ENCODE peak calls at places on chromosomes 6 and 20, in ten cellular contexts. J is fibroblast of the conjunctiva; X is ACHN; Z is PC-9; A is H9; O is nucleus accumbens; P is HFFc6; M is stimulated activated CD8-positive, alpha-beta memory T cell treated with anti-CD3 and anti-CD28 coated beads, Interleukin-2, amount 100 ng/mL, for 48 hours; E is activated naive CD4-positive, alpha-beta T cell treated with Interleukin-2 at 50 U/mL for 16 hours; R is cardiac fibroblast. D is an unnamed sample.

GRCh38 chr20:48444249-48444648 is 383.6 kb downstream of the PREX1 start:
- DNase-seq in J (no peak), X (no peak), Z (no peak), A (no peak), O (no peak), P (no peak), M (no peak), E (no peak), R (no peak), D (no peak)

GRCh38 chr6:109332748-109333147 is 49.5 kb downstream of the CD164 start:
- DNase-seq in J (no peak), X (no peak), Z (no peak), A (no peak), O (no peak), P (no peak), M (no peak), E (no peak), R (no peak), D (no peak)

GRCh38 chr6:135083992-135084915 is 29.6 kb upstream of the HBS1L start:
- DNase-seq in J (no peak), X (no peak), Z (no peak), A (no peak), O (no peak), P (no peak), M (no peak), E (no peak), R (no peak), D (no peak)

GRCh38 chr20:62675156-62675871 is 33.0 kb downstream of the SLCO4A1 start:
- DNase-seq in J (no peak), X (no peak), Z (no peak), A (no peak), O (no peak), P (peak; percentile 22), M (no peak), E (no peak), R (no peak), D (peak; percentile 83)

GRCh38 chr6:138188278-138188923 is 26.7 kb downstream of the ARFGEF3 start:
- DNase-seq in J (no peak), X (no peak), Z (peak; percentile 43), A (no peak), O (peak; percentile 32), P (no peak), M (no peak), E (no peak), R (no peak), D (no peak)

GRCh38 chr6:163406320-163406719 is 8.2 kb upstream of the QKI start:
- DNase-seq in J (no peak), X (no peak), Z (no peak), A (no peak), O (no peak), P (no peak), M (no peak), E (no peak), R (no peak), D (no peak)

GRCh38 chr6:128713461-128713860 is 169.5 kb upstream of the LAMA2 start:
- DNase-seq in J (peak; percentile 16), X (no peak), Z (no peak), A (no peak), O (no peak), P (peak; percentile 57), M (no peak), E (no peak), R (no peak), D (no peak)

GRCh38 chr20:56422131-56422823 is 10.2 kb downstream of the CASS4 start:
- DNase-seq in J (no peak), X (peak; percentile 86), Z (peak; percentile 86), A (no peak), O (no peak), P (peak; percentile 79), M (no peak), E (no peak), R (peak; percentile 76), D (peak; percentile 96)

GRCh38 chr6:7762758-7763157 is 36.9 kb downstream of the BMP6 start:
- DNase-seq in J (no peak), X (no peak), Z (no peak), A (no peak), O (no peak), P (no peak), M (no peak), E (no peak), R (no peak), D (no peak)

GRCh38 chr6:48689498-48689897 is 578.5 kb upstream of the PTCHD4 start:
- DNase-seq in J (no peak), X (no peak), Z (no peak), A (no peak), O (no peak), P (no peak), M (no peak), E (no peak), R (no peak), D (no peak)

GRCh38 chr20:37940161-37940560 is 37.2 kb downstream of the VSTM2L start:
- DNase-seq in J (no peak), X (no peak), Z (no peak), A (peak; percentile 19), O (no peak), P (no peak), M (no peak), E (no peak), R (no peak), D (no peak)

GRCh38 chr6:41503841-41504525 is 42.2 kb upstream of the FOXP4 start:
- DNase-seq in J (no peak), X (peak; percentile 4), Z (no peak), A (no peak), O (peak; percentile 23), P (no peak), M (peak; percentile 15), E (no peak), R (peak; percentile 47), D (peak; percentile 72)

GRCh38 chr20:40493071-40493470 is 196.0 kb downstream of the MAFB start:
- DNase-seq in J (peak; percentile 51), X (no peak), Z (peak; percentile 52), A (no peak), O (no peak), P (no peak), M (no peak), E (no peak), R (peak; percentile 91), D (no peak)

GRCh38 chr20:59153355-59153681 is 10.3 kb upstream of the ZNF831 start:
- DNase-seq in J (no peak), X (no peak), Z (no peak), A (no peak), O (peak; percentile 78), P (no peak), M (no peak), E (no peak), R (no peak), D (no peak)

GRCh38 chr6:128350416-128351254 is 169.8 kb downstream of the PTPRK start:
- DNase-seq in J (no peak), X (peak; percentile 17), Z (peak; percentile 41), A (no peak), O (no peak), P (peak; percentile 40), M (no peak), E (no peak), R (no peak), D (peak; percentile 3)

GRCh38 chr6:1611572-1612385 is 2.1 kb downstream of the FOXC1 start:
- DNase-seq in J (no peak), X (peak; percentile 47), Z (no peak), A (peak; percentile 70), O (no peak), P (no peak), M (no peak), E (no peak), R (no peak), D (no peak)

GRCh38 chr6:3355358-3356055 is 96.8 kb downstream of the PSMG4 start:
- DNase-seq in J (no peak), X (peak; percentile 20), Z (peak; percentile 50), A (no peak), O (peak; percentile 54), P (no peak), M (no peak), E (no peak), R (no peak), D (no peak)

GRCh38 chr6:149395185-149395584 is 4.9 kb upstream of the SUMO4 start:
- DNase-seq in J (no peak), X (no peak), Z (no peak), A (no peak), O (no peak), P (no peak), M (no peak), E (no peak), R (no peak), D (no peak)

GRCh38 chr6:35388772-35389352 is 46.5 kb downstream of the PPARD start:
- DNase-seq in J (no peak), X (no peak), Z (no peak), A (no peak), O (no peak), P (no peak), M (no peak), E (no peak), R (no peak), D (no peak)

GRCh38 chr20:39623584-39624234 is 661.6 kb downstream of the DHX35 start:
- DNase-seq in J (peak; percentile 24), X (no peak), Z (peak; percentile 21), A (no peak), O (no peak), P (no peak), M (no peak), E (no peak), R (no peak), D (no peak)

GRCh38 chr6:41932378-41932777 is 9.2 kb downstream of the CCND3 start:
- DNase-seq in J (no peak), X (no peak), Z (no peak), A (no peak), O (no peak), P (no peak), M (no peak), E (no peak), R (no peak), D (no peak)

GRCh38 chr6:3334579-3334978 is 75.8 kb downstream of the PSMG4 start:
- DNase-seq in J (no peak), X (no peak), Z (no peak), A (no peak), O (peak; percentile 35), P (no peak), M (no peak), E (no peak), R (no peak), D (no peak)

GRCh38 chr6:85406641-85407075 is 43.2 kb upstream of the NT5E start:
- DNase-seq in J (no peak), X (no peak), Z (no peak), A (no peak), O (no peak), P (no peak), M (no peak), E (no peak), R (no peak), D (no peak)

GRCh38 chr20:23034721-23035671 is at the start of gene SSTR4:
- DNase-seq in J (no peak), X (no peak), Z (no peak), A (no peak), O (no peak), P (no peak), M (no peak), E (no peak), R (no peak), D (no peak)